ENCODE peak calls at places on chromosome 1, in five cellular contexts. One of them, this sample, is unnamed.

GRCh38 chr1:38476111-38476783 is 383.3 kb downstream of the RRAGC start:
- DNase-seq in progenitor cell of endocrine pancreas: peak
- DNase-seq in A549: no peak
- DNase-seq in mucosa of gallbladder: no peak
- DNase-seq in T-helper 22 cell: no peak
- DNase-seq in this sample: no peak

GRCh38 chr1:206002160-206002559 is 1.0 kb downstream of the RAB7B start:
- DNase-seq in A549: no peak
- DNase-seq in progenitor cell of endocrine pancreas: no peak
- DNase-seq in T-helper 22 cell: no peak
- DNase-seq in mucosa of gallbladder: no peak
- DNase-seq in this sample: peak

GRCh38 chr1:13908128-13908527 is 208.1 kb downstream of the PRDM2 start:
- DNase-seq in progenitor cell of endocrine pancreas: no peak
- DNase-seq in A549: no peak
- DNase-seq in mucosa of gallbladder: no peak
- DNase-seq in T-helper 22 cell: no peak
- DNase-seq in this sample: no peak

GRCh38 chr1:30014031-30014430 is 709.4 kb downstream of the MATN1 start:
- DNase-seq in progenitor cell of endocrine pancreas: no peak
- DNase-seq in T-helper 22 cell: no peak
- DNase-seq in A549: no peak
- DNase-seq in mucosa of gallbladder: no peak
- DNase-seq in this sample: no peak

GRCh38 chr1:14415396-14415795 is 183.1 kb upstream of the KAZN start:
- DNase-seq in progenitor cell of endocrine pancreas: no peak
- DNase-seq in A549: no peak
- DNase-seq in T-helper 22 cell: no peak
- DNase-seq in mucosa of gallbladder: no peak
- DNase-seq in this sample: no peak

GRCh38 chr1:205925730-205926129 is 17.5 kb downstream of the SLC26A9 start:
- DNase-seq in mucosa of gallbladder: no peak
- DNase-seq in T-helper 22 cell: no peak
- DNase-seq in progenitor cell of endocrine pancreas: no peak
- DNase-seq in A549: peak
- DNase-seq in this sample: peak

GRCh38 chr1:19704247-19705113 is 39.8 kb downstream of the HTR6 start:
- DNase-seq in mucosa of gallbladder: peak
- DNase-seq in T-helper 22 cell: peak
- DNase-seq in progenitor cell of endocrine pancreas: peak
- DNase-seq in A549: peak
- DNase-seq in this sample: peak

GRCh38 chr1:193338194-193338593 is 151.8 kb upstream of the B3GALT2 start:
- DNase-seq in progenitor cell of endocrine pancreas: no peak
- DNase-seq in T-helper 22 cell: no peak
- DNase-seq in A549: no peak
- DNase-seq in mucosa of gallbladder: no peak
- DNase-seq in this sample: peak

GRCh38 chr1:205261946-205262668 is 34.4 kb downstream of the TMCC2 start:
- DNase-seq in mucosa of gallbladder: no peak
- DNase-seq in A549: no peak
- DNase-seq in T-helper 22 cell: no peak
- DNase-seq in progenitor cell of endocrine pancreas: no peak
- DNase-seq in this sample: no peak

GRCh38 chr1:94396356-94396755 is 21.8 kb upstream of the ABCD3 start:
- DNase-seq in progenitor cell of endocrine pancreas: no peak
- DNase-seq in T-helper 22 cell: no peak
- DNase-seq in mucosa of gallbladder: no peak
- DNase-seq in A549: no peak
- DNase-seq in this sample: no peak

GRCh38 chr1:203406446-203407045 is 55.6 kb upstream of the FMOD start:
- DNase-seq in T-helper 22 cell: no peak
- DNase-seq in mucosa of gallbladder: peak
- DNase-seq in progenitor cell of endocrine pancreas: no peak
- DNase-seq in A549: no peak
- DNase-seq in this sample: no peak